ENCODE peak calls at places on chromosome 14, in four cellular contexts. Z is heart left ventricle, W is right atrium auricular region, Q is nephron progenitor cell. D is an unnamed sample.

GRCh38 chr14:98886982-98887381 is 385.0 kb downstream of the BCL11B start:
- DNase-seq in Q (no peak), W (no peak), Z (no peak), D (no peak)

GRCh38 chr14:103724116-103724515 is 8.5 kb downstream of the ZFYVE21 start:
- DNase-seq in W (peak), Z (peak), Q (no peak), D (no peak)

GRCh38 chr14:92473261-92473946 is 40.2 kb upstream of the RIN3 start:
- DNase-seq in W (peak), Z (no peak), Q (no peak), D (peak)

GRCh38 chr14:55099741-55100140 is 29.3 kb upstream of the LGALS3 start:
- DNase-seq in W (no peak), Q (no peak), Z (no peak), D (no peak)

GRCh38 chr14:81388236-81388801 is 11.8 kb downstream of the STON2 start:
- DNase-seq in W (no peak), Z (no peak), Q (no peak), D (no peak)

GRCh38 chr14:74984241-74985027 is 18.3 kb upstream of the EIF2B2 start:
- DNase-seq in Q (peak), Z (no peak), W (no peak), D (no peak)

GRCh38 chr14:84988391-84988790 is 541.6 kb upstream of the FLRT2 start:
- DNase-seq in Q (peak), Z (no peak), W (no peak), D (no peak)

GRCh38 chr14:58082011-58082410 is 70.0 kb downstream of the ARMH4 start:
- DNase-seq in W (no peak), Z (no peak), Q (no peak), D (no peak)

GRCh38 chr14:99037777-99038176 is 234.2 kb downstream of the BCL11B start:
- DNase-seq in Q (peak), Z (no peak), W (no peak), D (no peak)

GRCh38 chr14:24215495-24216344 is at the start of gene MDP1:
- DNase-seq in Q (peak), Z (peak), W (peak), D (peak)
- TF ChIP-seq CTCF in Q (peak), Z (peak), W (no peak), D (peak)

GRCh38 chr14:61501714-61502458 is 180.5 kb downstream of the PRKCH start:
- DNase-seq in Q (no peak), Z (no peak), W (no peak), D (no peak)

GRCh38 chr14:61500046-61500445 is 178.7 kb downstream of the PRKCH start:
- DNase-seq in Q (no peak), Z (no peak), W (no peak), D (no peak)

GRCh38 chr14:61503167-61503801 is 181.9 kb downstream of the PRKCH start:
- DNase-seq in Z (no peak), Q (no peak), W (no peak), D (no peak)

GRCh38 chr14:61504841-61505340 is 183.5 kb downstream of the PRKCH start:
- DNase-seq in Q (no peak), Z (no peak), W (no peak), D (no peak)

DNA sequence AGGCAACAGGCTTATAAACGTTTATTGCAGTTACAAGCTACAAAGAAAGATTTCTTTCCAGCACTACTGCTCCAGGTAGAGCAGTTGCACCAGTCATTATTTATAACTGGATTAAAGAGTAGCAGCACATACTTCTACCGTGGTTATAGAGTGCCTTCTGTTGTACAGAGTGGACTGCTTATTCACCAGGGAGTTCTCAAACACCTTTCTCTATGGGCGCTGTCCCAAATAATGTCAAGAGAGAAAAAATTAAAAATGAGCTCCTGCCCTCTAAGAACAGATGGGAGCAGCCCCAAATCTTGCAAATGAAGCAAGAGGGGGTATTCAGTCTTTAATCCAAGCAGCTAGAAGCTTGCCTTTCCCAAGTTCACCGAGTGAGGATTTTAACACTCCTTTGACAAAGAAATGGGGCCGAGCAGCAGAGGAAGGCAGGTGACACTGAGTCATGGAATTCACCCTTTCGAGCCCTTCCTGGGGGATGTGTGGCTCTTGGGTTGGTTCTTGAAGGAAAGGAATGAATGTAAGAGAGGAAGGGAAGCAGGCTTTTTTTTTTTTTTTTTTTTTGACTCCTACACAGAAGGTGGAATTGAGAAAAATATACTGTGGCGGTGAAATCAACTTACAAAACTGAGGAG is 181.2 kb downstream of the PRKCH start:
- DNase-seq in W (no peak), Z (no peak), Q (no peak), D (no peak)
- TF ChIP-seq CTCF in W (no peak), Z (no peak), Q (no peak), D (no peak)

DNA sequence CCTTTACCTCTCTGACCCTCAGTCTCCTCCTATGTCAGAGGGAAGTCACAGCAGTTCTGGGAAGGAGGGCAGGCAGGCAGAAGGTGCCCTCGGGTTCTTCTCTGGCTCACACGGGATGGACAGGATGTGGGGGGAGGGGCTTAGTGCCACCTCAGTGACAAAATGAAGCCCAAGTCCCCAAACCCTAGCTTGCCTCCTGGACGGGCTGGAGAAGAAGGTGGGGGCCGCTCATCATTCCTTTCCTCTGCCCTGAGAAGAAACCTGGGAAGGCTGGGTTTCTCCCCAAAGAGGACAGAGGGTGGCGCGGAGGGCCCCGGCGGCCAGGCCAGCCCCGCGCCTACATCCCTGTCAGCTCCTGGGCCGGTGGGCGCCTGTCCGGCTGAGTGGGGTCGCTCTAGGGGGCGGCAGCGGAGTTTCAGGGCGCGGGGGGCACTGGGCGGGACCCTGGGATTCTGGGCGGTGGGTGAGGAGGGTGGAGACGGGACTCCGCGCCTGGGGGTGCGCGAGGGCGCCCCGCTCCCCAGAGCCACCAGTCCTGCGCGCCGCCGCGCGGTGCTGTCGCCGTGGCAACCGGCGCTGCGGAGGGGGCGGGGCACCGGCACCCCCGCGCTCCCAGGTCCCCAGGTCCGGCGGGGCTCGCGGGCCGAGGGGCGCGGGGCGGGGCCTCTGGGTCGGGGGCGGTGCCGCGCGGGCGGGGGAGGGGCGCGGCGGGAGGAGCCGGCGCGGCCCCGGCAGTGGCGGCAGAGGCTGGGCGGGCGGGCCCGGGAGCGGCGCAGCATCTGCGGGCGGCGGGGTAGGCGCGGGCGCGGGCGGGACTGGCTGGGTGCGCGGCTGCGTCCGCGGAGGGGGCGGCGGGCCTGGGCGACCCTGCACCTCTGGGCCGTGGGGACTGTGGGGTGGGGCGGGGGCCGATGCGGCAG is at the start of gene TMEM121:
- DNase-seq in W (no peak), Z (no peak), Q (peak), D (no peak)
- TF ChIP-seq CTCF in W (no peak), Z (no peak), Q (no peak), D (no peak)

DNA sequence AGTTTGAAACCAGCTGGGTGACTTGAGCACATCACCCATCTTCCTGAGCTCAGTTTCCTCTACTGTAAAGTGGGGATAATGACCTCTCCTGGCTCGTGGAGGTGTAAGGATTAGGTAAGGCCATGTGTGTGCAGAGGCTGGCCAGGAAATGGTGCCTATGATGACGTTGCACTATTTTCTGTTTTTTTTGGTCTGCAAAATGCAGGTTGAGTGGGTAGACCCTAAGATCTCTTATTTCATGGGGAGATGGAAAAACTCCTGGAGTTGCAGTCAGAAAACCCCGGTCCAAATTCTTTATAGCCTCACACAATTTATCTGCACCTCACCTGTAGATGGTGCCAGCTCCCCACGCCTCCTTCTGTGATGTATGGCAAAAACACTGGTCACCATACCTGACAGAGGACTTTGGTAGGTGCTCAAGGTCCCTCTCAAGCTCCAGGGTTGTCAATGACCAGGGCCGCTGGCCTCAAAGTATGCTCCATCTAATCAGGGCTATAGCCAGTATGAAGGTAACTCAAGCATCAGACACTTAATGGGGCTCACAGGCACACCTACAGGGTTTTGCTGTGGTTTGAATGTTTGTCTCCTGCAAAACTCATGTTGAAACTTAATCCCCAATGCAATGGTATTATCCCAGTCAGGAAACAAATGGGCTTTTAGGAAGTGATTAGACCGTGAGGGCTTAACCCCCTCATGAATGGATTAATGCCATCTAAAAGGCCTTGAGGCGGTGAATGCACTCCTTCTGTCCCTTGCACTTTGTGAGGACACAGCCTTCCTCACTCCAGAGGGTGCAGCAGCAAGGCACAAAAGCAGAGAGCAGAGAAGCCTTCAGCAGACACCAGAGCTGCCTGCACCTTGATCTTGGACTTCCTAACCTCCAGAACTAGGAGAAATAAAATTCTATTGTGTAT is 17.6 kb downstream of the C14orf132 start:
- DNase-seq in W (no peak), Q (no peak), Z (no peak), D (peak)
- TF ChIP-seq CTCF in W (no peak), Q (no peak), Z (no peak), D (peak)

GRCh38 chr14:56754966-56755365 is 55.3 kb downstream of the OTX2 start:
- DNase-seq in W (no peak), Q (no peak), Z (no peak), D (no peak)

GRCh38 chr14:56752428-56752827 is 57.9 kb downstream of the OTX2 start:
- DNase-seq in Q (no peak), Z (no peak), W (no peak), D (no peak)

GRCh38 chr14:56751471-56751870 is 58.8 kb downstream of the OTX2 start:
- DNase-seq in Q (no peak), W (no peak), Z (no peak), D (no peak)
- TF ChIP-seq CTCF in Q (peak), W (no peak), Z (no peak), D (no peak)